ENCODE peak calls at places on chromosome 17, in seven cellular contexts. U is body of pancreas, I is left ventricle myocardium inferior, Z is GM12864, A is AG10803, R is tibial nerve, D is BE2C. H is an unnamed sample.

GRCh38 chr17:4558311-4558972 is 1.9 kb downstream of the GGT6 start:
- DNase-seq in I (no peak), D (no peak), A (no peak), R (no peak), Z (no peak), U (no peak), H (no peak)

GRCh38 chr17:77476920-77477805 is 336.4 kb downstream of the SEC14L1 start:
- DNase-seq in Z (no peak), D (peak), U (peak), R (peak), I (peak), A (peak), H (peak)

GRCh38 chr17:19703776-19704371 is 12.5 kb downstream of the SLC47A2 start:
- DNase-seq in Z (no peak), R (no peak), D (no peak), A (no peak), U (peak), I (no peak), H (no peak)

GRCh38 chr17:36485027-36485426 is 1.5 kb upstream of the ZNHIT3 start:
- DNase-seq in Z (no peak), D (no peak), A (no peak), R (no peak), U (no peak), I (no peak), H (no peak)

GRCh38 chr17:60356947-60357346 is 35.0 kb downstream of the USP32 start:
- DNase-seq in Z (no peak), R (no peak), D (no peak), A (peak), U (peak), I (no peak), H (peak)

GRCh38 chr17:81059026-81059425 is 24.1 kb downstream of the BAIAP2 start:
- DNase-seq in Z (no peak), A (no peak), D (no peak), U (no peak), I (no peak), R (no peak), H (peak)

GRCh38 chr17:82696916-82697807 is 1.3 kb downstream of the RAB40B start:
- DNase-seq in D (no peak), U (no peak), I (no peak), R (no peak), Z (no peak), A (no peak), H (no peak)

GRCh38 chr17:77496831-77497577 is 356.2 kb downstream of the SEC14L1 start:
- DNase-seq in R (peak), D (no peak), I (peak), Z (no peak), U (no peak), A (no peak), H (no peak)

GRCh38 chr17:5699789-5700188 is 115.5 kb upstream of the NLRP1 start:
- DNase-seq in D (no peak), A (no peak), U (no peak), R (no peak), I (no peak), Z (no peak), H (no peak)

GRCh38 chr17:17849863-17850373 is 13.1 kb upstream of the SREBF1 start:
- DNase-seq in I (peak), A (peak), R (peak), Z (no peak), U (peak), D (no peak), H (peak)

GRCh38 chr17:74815671-74816370 is 39.7 kb upstream of the NAT9 start:
- DNase-seq in R (no peak), Z (no peak), A (no peak), I (no peak), D (no peak), U (no peak), H (no peak)

GRCh38 chr17:20234266-20234665 is 225.1 kb downstream of the SPECC1 start:
- DNase-seq in A (no peak), U (no peak), Z (peak), R (no peak), I (no peak), D (no peak), H (no peak)

GRCh38 chr17:74527081-74527480 is 4.2 kb downstream of the CD300LB start:
- DNase-seq in D (no peak), A (no peak), U (no peak), I (no peak), R (no peak), Z (no peak), H (no peak)

GRCh38 chr17:4554997-4555799 is at the start of gene MYBBP1A:
- DNase-seq in A (peak), I (peak), U (peak), Z (peak), D (peak), R (peak), H (peak)

GRCh38 chr17:52648995-52649394 is 490.5 kb upstream of the CA10 start:
- DNase-seq in A (no peak), I (no peak), Z (no peak), U (no peak), D (no peak), R (no peak), H (no peak)

GRCh38 chr17:13306310-13306962 is 288.6 kb upstream of the ELAC2 start:
- DNase-seq in U (peak), D (peak), Z (no peak), R (no peak), A (peak), I (no peak), H (peak)

GRCh38 chr17:81260171-81260570 is 21.1 kb downstream of the NDUFAF8 start:
- DNase-seq in Z (no peak), A (no peak), U (no peak), I (no peak), D (no peak), R (no peak), H (no peak)

GRCh38 chr17:4901648-4902344 is 1.1 kb downstream of the CHRNE start:
- DNase-seq in I (peak), A (no peak), D (no peak), U (peak), Z (no peak), R (peak), H (no peak)

GRCh38 chr17:75848523-75849303 is 4.5 kb upstream of the UNC13D start:
- DNase-seq in U (peak), R (peak), A (no peak), Z (no peak), I (peak), D (peak), H (peak)

GRCh38 chr17:82370471-82371332 is 863 bp upstream of the UTS2R start:
- DNase-seq in R (no peak), U (no peak), D (no peak), Z (peak), A (no peak), I (no peak), H (no peak)

GRCh38 chr17:1009411-1010085 is 12.6 kb downstream of the TIMM22 start:
- DNase-seq in R (no peak), D (no peak), I (no peak), A (no peak), Z (no peak), U (no peak), H (no peak)

GRCh38 chr17:2337811-2338657 is 733 bp downstream of the SGSM2 start:
- DNase-seq in D (peak), R (no peak), Z (no peak), A (peak), U (peak), I (peak), H (peak)

GRCh38 chr17:76492250-76492988 is 8.8 kb downstream of the RHBDF2 start:
- DNase-seq in A (no peak), I (no peak), D (no peak), U (peak), Z (peak), R (no peak), H (no peak)

GRCh38 chr17:42180922-42181850 is at the start of gene KCNH4:
- DNase-seq in I (peak), A (peak), Z (peak), D (peak), U (peak), R (peak), H (peak)

GRCh38 chr17:28745052-28745776 is 1.4 kb downstream of the TRAF4 start:
- DNase-seq in R (peak), I (no peak), A (peak), D (peak), U (peak), Z (no peak), H (peak)

DNA sequence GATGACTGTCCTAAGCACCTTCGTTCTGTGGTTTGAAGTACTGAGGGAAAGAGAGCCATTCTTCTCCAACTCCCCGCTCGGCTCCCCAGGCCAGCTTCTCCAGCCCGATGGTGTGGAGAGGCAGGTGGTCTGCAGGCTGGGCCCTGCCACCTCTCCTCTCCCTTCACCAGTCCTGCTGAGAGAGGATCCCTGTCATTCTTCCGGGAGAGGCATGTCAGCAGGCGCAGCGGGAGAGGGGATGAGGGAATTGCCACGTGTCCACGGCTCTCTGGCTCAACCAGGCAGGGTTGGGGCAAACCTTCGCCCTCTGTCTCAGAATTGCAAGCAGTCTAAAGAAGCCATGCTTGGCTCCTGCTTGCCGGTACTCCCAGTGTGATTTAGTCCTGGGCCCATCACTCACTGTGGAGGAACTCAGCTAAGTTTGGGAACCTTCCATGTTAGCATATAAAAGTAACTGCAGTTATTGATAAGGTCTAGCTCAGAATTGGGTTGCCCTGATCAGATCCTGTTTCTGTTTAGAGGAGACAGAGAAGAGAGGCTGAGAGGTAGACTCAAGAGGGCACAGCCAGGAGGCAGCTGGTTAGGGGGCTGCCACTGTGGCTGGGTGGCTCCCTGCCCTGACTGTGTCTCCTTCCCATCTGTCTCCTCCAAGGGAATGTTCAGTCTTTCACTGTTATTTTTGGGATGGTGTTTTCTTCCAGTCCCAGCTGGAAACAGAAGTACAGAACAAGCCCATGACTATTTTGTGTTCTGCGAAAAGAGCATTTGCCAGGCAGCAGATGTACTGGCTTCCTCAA is 17.4 kb downstream of the HS3ST3B1 start:
- DNase-seq in U (no peak), D (no peak), A (no peak), I (no peak), Z (no peak), R (no peak), H (no peak)
- H3K4me3 ChIP-seq in U (no peak), D (no peak), A (no peak), I (no peak), Z (no peak), R (no peak), H (no peak)

GRCh38 chr17:67360880-67361279 is 5.5 kb downstream of the PSMD12 start:
- DNase-seq in I (no peak), D (no peak), Z (no peak), R (no peak), A (no peak), U (no peak), H (no peak)

GRCh38 chr17:67358612-67359011 is 7.8 kb downstream of the PSMD12 start:
- DNase-seq in U (no peak), A (no peak), Z (no peak), R (no peak), D (no peak), I (no peak), H (no peak)

GRCh38 chr17:67364847-67365761 is 1.3 kb downstream of the PSMD12 start:
- DNase-seq in Z (no peak), I (no peak), D (no peak), A (no peak), U (no peak), R (no peak), H (no peak)

GRCh38 chr17:67362173-67362572 is 4.2 kb downstream of the PSMD12 start:
- DNase-seq in I (no peak), U (no peak), R (no peak), D (no peak), Z (no peak), A (no peak), H (no peak)

GRCh38 chr17:67359960-67360817 is 6.2 kb downstream of the PSMD12 start:
- DNase-seq in U (no peak), I (no peak), R (no peak), D (peak), A (peak), Z (no peak), H (peak)
- TF ChIP-seq CTCF in U (peak), I (peak), R (no peak), D (peak), A (peak), Z (peak), H (peak)

DNA sequence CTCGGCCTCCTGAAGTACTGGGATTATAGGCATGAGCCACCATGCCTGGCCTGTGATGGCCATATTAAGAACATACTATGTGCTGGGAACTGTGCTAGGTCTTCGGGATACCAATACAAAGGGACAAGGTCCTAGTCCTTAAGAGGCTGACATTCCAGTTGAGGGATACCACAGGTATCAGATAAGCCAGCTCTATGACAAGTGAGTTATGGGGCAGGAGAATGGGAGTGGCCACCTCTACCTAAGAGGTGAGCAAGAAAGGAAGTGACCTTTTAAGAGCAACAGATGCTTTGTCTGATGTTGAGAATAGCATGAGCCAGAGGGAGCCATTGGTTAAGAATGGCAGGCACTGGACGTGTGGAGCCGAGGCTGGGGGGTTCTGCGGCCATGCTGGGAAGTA is 27.0 kb downstream of the ADORA2B start:
- DNase-seq in U (no peak), R (no peak), Z (no peak), D (no peak), I (no peak), A (no peak), H (no peak)
- H3K4me3 ChIP-seq in U (no peak), R (no peak), Z (no peak), D (no peak), I (no peak), A (no peak), H (no peak)

GRCh38 chr17:57706761-57707160 is 38.3 kb downstream of the CCDC182 start:
- DNase-seq in R (no peak), U (no peak), I (no peak), A (no peak), D (no peak), Z (no peak), H (no peak)

GRCh38 chr17:57704448-57704847 is 40.7 kb downstream of the CCDC182 start:
- DNase-seq in I (no peak), U (no peak), R (no peak), Z (no peak), A (no peak), D (no peak), H (no peak)

GRCh38 chr17:57705921-57706695 is 39.0 kb downstream of the CCDC182 start:
- DNase-seq in R (no peak), A (no peak), Z (no peak), I (no peak), D (no peak), U (no peak), H (no peak)

GRCh38 chr17:57707892-57708291 is 37.2 kb downstream of the CCDC182 start:
- DNase-seq in A (no peak), I (no peak), R (no peak), D (peak), Z (no peak), U (no peak), H (no peak)

GRCh38 chr17:57708401-57708800 is 36.7 kb downstream of the CCDC182 start:
- DNase-seq in R (no peak), D (no peak), A (no peak), U (no peak), Z (no peak), I (no peak), H (peak)
- TF ChIP-seq CTCF in R (no peak), D (peak), A (no peak), U (no peak), Z (no peak), I (peak), H (peak)

DNA sequence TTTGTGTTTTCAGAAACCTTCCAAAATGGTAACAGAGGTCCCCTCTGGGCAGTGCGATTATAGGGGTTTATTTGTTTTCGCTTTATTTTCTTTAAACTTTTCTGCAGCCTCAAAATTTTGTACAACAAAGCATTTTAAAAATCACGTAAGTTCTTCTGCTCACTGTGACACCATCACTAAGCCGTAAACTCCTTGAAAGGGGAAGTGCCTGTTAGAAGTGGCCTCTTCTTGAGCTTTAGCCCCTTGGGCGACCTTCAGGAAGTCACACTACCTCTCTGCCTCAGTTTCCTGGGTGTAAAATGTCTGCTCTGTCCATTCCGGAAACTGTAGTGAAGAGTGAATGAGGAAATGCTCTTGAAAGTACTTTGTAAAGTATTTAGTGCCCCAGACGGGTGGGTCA is 26.6 kb downstream of the ARHGAP27 start:
- DNase-seq in D (no peak), I (no peak), Z (no peak), A (no peak), U (no peak), R (no peak), H (no peak)
- H3K4me3 ChIP-seq in D (peak), I (no peak), Z (no peak), A (no peak), U (no peak), R (no peak), H (no peak)

GRCh38 chr17:57084802-57085447 is at the start of gene AKAP1:
- DNase-seq in A (peak), R (peak), I (peak), D (peak), U (peak), Z (peak), H (peak)

GRCh38 chr17:57086069-57086930 is 1.3 kb downstream of the AKAP1 start:
- DNase-seq in A (no peak), D (peak), I (no peak), R (no peak), U (peak), Z (no peak), H (no peak)

GRCh38 chr17:57084361-57084801 is 665 bp upstream of the AKAP1 start:
- DNase-seq in I (no peak), D (no peak), Z (no peak), A (peak), U (no peak), R (no peak), H (no peak)

GRCh38 chr17:57088298-57088697 is 3.3 kb downstream of the AKAP1 start:
- DNase-seq in Z (no peak), U (no peak), I (no peak), D (no peak), A (no peak), R (no peak), H (no peak)

GRCh38 chr17:57085448-57086068 is 512 bp downstream of the AKAP1 start:
- DNase-seq in Z (no peak), R (peak), I (peak), D (peak), U (peak), A (peak), H (peak)
- TF ChIP-seq CTCF in Z (peak), R (no peak), I (peak), D (no peak), U (no peak), A (peak), H (no peak)

GRCh38 chr17:7133916-7134315 is 19.3 kb upstream of the ASGR2 start:
- DNase-seq in I (no peak), D (no peak), Z (no peak), R (no peak), A (no peak), U (no peak), H (no peak)

GRCh38 chr17:7137182-7137943 is 22.7 kb upstream of the ASGR2 start:
- DNase-seq in Z (no peak), I (peak), A (no peak), U (peak), D (no peak), R (no peak), H (peak)

GRCh38 chr17:7138800-7139381 is 24.3 kb upstream of the ASGR2 start:
- DNase-seq in D (no peak), I (no peak), A (no peak), Z (no peak), U (peak), R (no peak), H (peak)

GRCh38 chr17:7133424-7133823 is 18.8 kb upstream of the ASGR2 start:
- DNase-seq in U (peak), R (no peak), D (no peak), I (peak), Z (no peak), A (no peak), H (peak)

GRCh38 chr17:7136266-7136877 is 21.8 kb upstream of the ASGR2 start:
- DNase-seq in A (peak), R (peak), U (peak), I (peak), D (peak), Z (no peak), H (peak)
- H3K4me3 ChIP-seq in A (no peak), R (no peak), U (no peak), I (no peak), D (no peak), Z (no peak), H (no peak)

DNA sequence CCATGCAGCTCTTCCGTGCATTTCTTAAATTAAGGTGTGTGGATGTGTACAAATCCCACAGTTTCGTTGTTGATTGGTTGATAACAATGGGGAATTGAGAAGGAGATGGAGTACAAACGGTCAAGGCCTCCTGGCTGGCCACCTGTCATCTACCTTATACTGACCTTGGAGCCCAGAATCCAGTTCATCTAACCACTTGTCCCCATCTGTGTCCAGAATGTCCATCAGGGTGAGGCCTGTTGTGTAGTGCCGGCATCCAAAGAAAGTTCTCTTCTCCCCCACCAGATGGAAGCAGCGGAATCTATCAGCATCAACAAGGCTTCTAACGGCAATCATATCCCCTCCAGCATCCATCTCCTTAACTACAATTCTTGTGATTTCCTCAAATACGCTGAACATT is 1.5 kb downstream of the GSDMB start:
- DNase-seq in U (no peak), R (no peak), A (peak), D (no peak), Z (no peak), I (no peak), H (peak)
- TF ChIP-seq CTCF in U (no peak), R (no peak), A (peak), D (peak), Z (no peak), I (peak), H (peak)

H was measured in cardiac fibroblast.